ENCODE peak calls at places on chromosomes 11 and 22, in ten cellular contexts. S is mammary epithelial cell; F is CD4-positive, alpha-beta memory T cell; U is prostate gland; C is mesendoderm; Y is HCT116; Z is fibroblast of lung; V is PC-9; E is hepatocyte; Q is upper lobe of right lung. A is an unnamed sample.

GRCh38 chr11:124863137-124863825 is 2.0 kb upstream of the ROBO3 start:
- DNase-seq in E (peak), Y (no peak), S (no peak), Z (peak), C (peak), V (no peak), Q (peak), F (no peak), U (no peak), A (no peak)

GRCh38 chr11:36499325-36499724 is 10.7 kb downstream of the TRAF6 start:
- DNase-seq in S (no peak), V (no peak), C (no peak), F (no peak), Q (no peak), E (no peak), Y (no peak), U (no peak), Z (no peak), A (no peak)

GRCh38 chr11:123580557-123581275 is 73.7 kb downstream of the SCN3B start:
- DNase-seq in E (peak), U (peak), C (peak), F (peak), Y (peak), S (peak), V (peak), Q (peak), Z (peak), A (no peak)

GRCh38 chr11:121961228-121961860 is 154.7 kb downstream of the BLID start:
- DNase-seq in V (no peak), Y (no peak), U (no peak), Z (no peak), F (no peak), E (no peak), C (no peak), S (no peak), Q (no peak), A (no peak)

GRCh38 chr11:10401275-10401674 is 53.8 kb upstream of the AMPD3 start:
- DNase-seq in S (no peak), U (no peak), V (no peak), E (no peak), F (no peak), C (no peak), Y (no peak), Q (no peak), Z (no peak), A (no peak)

GRCh38 chr11:67646535-67647336 is 3.8 kb downstream of the ACY3 start:
- DNase-seq in V (peak), F (peak), Q (no peak), C (no peak), S (no peak), U (no peak), Y (no peak), E (no peak), Z (no peak), A (no peak)

GRCh38 chr11:134537296-134537695 is 125.3 kb upstream of the B3GAT1 start:
- DNase-seq in F (no peak), S (no peak), Q (peak), V (no peak), E (no peak), Z (no peak), Y (no peak), C (no peak), U (no peak), A (peak)

GRCh38 chr11:14414470-14415461 is 55.8 kb upstream of the RRAS2 start:
- DNase-seq in Q (no peak), C (peak), Z (peak), U (no peak), Y (no peak), V (peak), F (peak), E (no peak), S (no peak), A (peak)

GRCh38 chr11:7514099-7514725 is 413 bp downstream of the PPFIBP2 start:
- DNase-seq in C (no peak), Y (no peak), S (no peak), E (peak), U (peak), Z (no peak), F (peak), Q (no peak), V (no peak), A (no peak)

GRCh38 chr11:7513210-7514098 is at the start of gene PPFIBP2:
- DNase-seq in Q (peak), S (peak), Z (peak), Y (peak), F (peak), V (peak), C (peak), U (peak), E (peak), A (peak)

GRCh38 chr11:7515544-7515943 is 1.7 kb downstream of the PPFIBP2 start:
- DNase-seq in V (no peak), Y (no peak), Q (no peak), F (no peak), U (no peak), E (no peak), S (no peak), C (no peak), Z (no peak), A (no peak)

GRCh38 chr11:7511405-7511804 is 2.4 kb upstream of the PPFIBP2 start:
- DNase-seq in E (peak), Z (no peak), F (no peak), Y (no peak), Q (no peak), S (no peak), C (no peak), V (no peak), U (peak), A (no peak)

DNA sequence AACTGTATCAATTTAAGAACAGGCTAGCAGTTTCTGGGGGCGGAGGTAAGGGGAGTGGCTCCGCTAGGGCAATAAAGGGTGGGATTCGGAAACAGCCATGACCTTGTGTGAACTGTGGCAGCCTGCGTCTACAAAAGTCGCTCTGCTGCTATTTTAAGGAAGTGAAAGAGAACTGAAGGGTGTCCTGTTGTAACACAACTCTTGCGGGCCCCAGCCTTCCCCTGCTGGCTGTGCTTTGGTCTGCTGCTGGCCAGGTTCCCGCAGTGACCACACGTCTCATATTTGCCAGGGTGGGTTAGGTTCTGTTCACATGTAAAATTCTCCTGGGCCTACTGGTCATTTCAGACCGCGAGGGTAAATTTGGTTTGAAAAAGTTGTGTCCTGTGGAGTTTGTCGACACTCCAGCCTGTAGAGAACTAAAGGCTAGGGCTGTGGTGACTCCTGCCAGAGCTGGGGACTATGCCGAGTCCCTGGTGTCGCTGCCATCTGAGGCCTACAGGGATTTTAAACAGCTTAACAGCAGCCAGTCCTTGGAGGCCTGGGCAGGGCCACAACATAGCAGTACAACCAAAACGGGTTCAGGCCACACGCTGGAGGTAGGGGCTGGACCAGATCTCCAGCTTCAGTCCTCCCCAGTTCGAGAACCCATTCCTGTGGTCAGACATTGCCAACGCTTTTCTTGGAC is 1.1 kb upstream of the PPFIBP2 start:
- DNase-seq in C (no peak), U (peak), V (no peak), Q (peak), Y (no peak), S (no peak), E (peak), F (no peak), Z (peak), A (no peak)
- H3K27ac ChIP-seq in C (no peak), U (peak), V (no peak), Q (peak), Y (no peak), S (no peak), E (peak), F (peak), Z (peak), A (peak)

DNA sequence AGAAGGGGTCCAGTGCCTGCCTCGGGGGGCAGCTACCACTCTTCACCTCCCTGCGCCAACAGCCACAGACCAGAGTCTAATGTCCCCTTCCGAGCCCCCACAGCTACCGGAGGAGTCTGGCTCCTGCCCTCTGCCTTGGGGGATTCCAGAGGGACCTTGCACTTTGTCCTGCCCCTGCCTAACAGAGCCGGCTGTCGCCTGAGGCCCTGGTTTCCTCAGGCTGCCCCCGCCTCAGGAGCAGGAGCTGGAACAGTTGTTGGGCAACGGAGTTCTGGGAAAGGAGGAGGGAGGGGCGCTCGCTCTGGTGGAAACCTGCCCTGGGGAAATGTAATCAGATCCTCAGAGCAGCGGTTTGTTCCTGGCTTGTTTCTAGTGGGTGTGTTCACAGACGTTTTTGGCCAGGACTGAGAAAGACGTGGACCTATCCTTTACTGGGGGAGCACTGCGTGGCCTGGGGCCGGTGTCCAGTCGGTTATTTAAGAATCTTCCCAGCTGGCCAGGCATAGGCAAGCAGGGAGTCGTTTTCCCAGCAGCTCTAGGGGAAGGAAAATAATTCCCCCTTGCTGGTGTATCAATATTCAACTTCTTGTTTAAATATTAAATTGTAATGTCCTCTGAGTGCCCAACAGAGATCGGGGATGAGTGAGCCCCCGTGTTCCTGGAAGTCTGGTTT is 32.3 kb downstream of the A4GALT start:
- DNase-seq in F (no peak), C (peak), V (peak), S (peak), Z (peak), E (peak), Y (no peak), U (peak), Q (peak), A (no peak)
- H3K4me3 ChIP-seq in F (no peak), C (no peak), V (peak), S (no peak), Z (no peak), E (no peak), Y (no peak), U (no peak), Q (no peak), A (no peak)

DNA sequence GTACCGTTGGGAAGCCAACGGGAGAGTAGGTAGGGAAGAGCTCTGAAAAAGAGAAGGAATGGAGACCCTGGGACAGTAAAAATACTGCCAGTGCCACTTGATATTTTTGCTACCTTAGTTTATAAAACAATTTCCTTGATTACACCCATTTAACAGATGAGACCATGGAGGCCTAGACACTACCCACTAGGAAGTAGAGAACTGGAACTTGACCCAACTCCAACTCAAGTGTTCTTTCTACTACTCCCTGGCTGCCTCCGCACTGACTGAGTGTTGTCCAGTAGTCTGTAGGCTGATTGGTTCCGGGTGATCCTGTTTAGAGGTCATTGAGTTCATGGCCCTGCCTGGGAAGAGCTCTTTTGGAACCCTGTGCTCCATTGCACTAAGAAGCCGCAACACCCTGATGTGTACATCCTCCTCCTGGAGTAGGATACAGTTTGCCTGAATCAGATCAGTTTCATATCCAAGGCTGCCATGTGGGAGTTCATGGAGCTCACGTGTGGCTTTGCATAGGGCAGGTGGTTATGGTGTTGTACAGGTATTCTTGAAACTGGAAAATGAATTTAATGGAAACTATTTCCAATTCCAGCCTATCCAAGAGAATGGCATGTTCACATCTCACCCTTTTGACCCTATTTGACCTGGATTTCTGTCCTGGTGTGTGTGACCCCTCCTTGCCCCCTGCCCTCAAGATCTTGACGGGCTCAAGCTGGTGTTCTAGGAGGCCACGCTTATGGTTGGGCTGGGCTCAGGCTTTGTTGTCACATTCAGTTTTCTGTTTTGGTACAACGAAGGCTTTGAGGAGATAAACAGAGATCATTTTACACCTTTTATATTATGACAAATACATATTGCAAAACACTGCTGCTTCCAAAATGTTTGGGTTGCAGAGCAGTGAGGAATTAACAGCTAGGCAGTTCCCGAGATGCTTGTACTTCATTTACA is 102.2 kb upstream of the NNMT start:
- DNase-seq in V (no peak), U (no peak), F (no peak), S (no peak), Q (no peak), Y (no peak), Z (peak), C (no peak), E (no peak), A (no peak)
- H3K27ac ChIP-seq in V (no peak), U (peak), F (no peak), S (no peak), Q (peak), Y (no peak), Z (no peak), C (no peak), E (no peak), A (no peak)

GRCh38 chr22:46561435-46561905 is 24.1 kb upstream of the CELSR1 start:
- DNase-seq in C (peak), Z (no peak), Y (peak), V (peak), S (no peak), U (no peak), E (no peak), Q (no peak), F (no peak), A (no peak)
- H3K4me3 ChIP-seq in C (no peak), Z (no peak), Y (peak), V (peak), S (no peak), U (no peak), E (no peak), Q (no peak), F (no peak), A (no peak)

DNA sequence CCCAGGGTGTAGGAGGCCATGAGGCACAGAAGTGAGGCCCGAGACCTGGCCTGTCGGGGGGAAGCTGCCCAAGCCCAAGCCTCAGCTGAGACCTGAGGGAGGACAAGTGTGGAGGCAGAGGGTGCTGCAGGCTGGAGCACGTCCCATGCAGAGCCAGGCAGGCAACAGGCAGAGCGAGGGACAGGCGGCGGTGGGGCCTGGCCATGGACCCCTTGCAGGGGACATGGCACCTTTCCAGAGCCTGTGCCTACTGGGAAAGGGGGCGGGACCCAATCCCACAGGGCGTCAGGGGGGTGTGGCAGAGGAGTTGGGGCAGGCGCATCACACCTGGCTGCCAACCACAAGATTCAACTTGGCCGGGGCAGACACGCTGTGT is 4.3 kb downstream of the TNNI2 start:
- DNase-seq in S (no peak), U (no peak), E (no peak), F (no peak), Y (no peak), V (no peak), Z (no peak), Q (no peak), C (no peak), A (no peak)
- H3K27ac ChIP-seq in S (no peak), U (no peak), E (no peak), F (no peak), Y (no peak), V (no peak), Z (no peak), Q (no peak), C (no peak), A (no peak)

DNA sequence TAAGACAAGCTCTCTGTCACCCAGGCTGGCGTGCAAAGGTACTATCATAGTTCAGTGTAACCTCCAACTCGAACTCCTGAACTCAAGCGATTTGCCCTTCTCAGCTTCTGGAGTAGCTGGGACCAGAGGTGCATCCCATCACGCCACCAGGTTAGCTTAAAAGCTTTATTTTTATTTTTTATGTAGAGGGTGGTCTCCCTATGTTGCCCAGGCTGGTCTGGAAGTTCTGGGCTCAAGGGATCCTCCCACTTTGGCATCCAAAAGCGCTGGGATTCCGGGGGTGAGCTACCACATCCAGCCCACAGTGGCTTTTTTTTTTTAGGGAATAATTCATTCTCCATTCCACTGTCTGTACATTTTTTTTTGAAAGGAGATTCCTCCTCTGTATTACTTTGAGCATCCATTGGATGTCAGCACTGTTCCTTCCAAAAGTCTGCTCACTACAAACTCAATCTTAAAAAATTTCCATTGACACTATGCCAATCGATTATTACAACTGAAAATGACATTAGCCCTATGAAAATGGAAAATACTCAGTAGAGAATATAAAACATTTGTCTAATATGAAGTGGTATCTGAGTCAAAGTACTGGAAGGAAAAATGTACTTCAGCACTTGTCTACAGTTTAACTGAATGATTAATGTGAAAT is 1.3 kb upstream of the LPXN start:
- DNase-seq in V (peak), C (peak), U (no peak), S (peak), Y (no peak), F (no peak), Z (peak), Q (no peak), E (peak), A (no peak)
- H3K4me3 ChIP-seq in V (peak), C (peak), U (peak), S (peak), Y (peak), F (peak), Z (peak), Q (peak), E (peak), A (peak)